ENCODE peak calls at places on chromosomes 13 and 19, in seven cellular contexts. P, H, V, I, Y, Q and K are unnamed samples.

GRCh38 chr13:23799945-23800344 is 89.3 kb downstream of the MIPEP start:
- DNase-seq in H (peak; percentile 36), P (peak; percentile 20), V (peak; percentile 31), Y (peak; percentile 84), I (no peak), Q (no peak), K (no peak)

GRCh38 chr13:114106991-114107685 is 25.3 kb downstream of the RASA3 start:
- DNase-seq in P (no peak), I (no peak), V (no peak), Y (no peak), H (no peak), Q (peak; percentile 49), K (no peak)

GRCh38 chr19:11268783-11269267 is 6.5 kb upstream of the DOCK6 start:
- DNase-seq in Y (no peak), Q (no peak), I (no peak), P (no peak), V (peak; percentile 89), H (peak; percentile 43), K (no peak)

GRCh38 chr13:43986395-43986794 is 106.7 kb downstream of the LACC1 start:
- DNase-seq in Q (no peak), H (no peak), V (no peak), P (no peak), I (no peak), Y (no peak), K (no peak)

GRCh38 chr13:51804295-51805172 is 571 bp upstream of the DHRS12 start:
- DNase-seq in P (no peak), Y (no peak), Q (no peak), V (no peak), H (no peak), I (no peak), K (no peak)

GRCh38 chr13:44763604-44764311 is 187.6 kb upstream of the TSC22D1 start:
- DNase-seq in Y (no peak), H (no peak), Q (peak; percentile 68), P (no peak), I (no peak), V (peak; percentile 17), K (no peak)

GRCh38 chr19:43735013-43735412 is 19.1 kb downstream of the IRGC start:
- DNase-seq in Q (no peak), I (no peak), H (no peak), V (no peak), P (no peak), Y (no peak), K (no peak)

GRCh38 chr19:28313633-28314032 is 899.3 kb downstream of the UQCRFS1 start:
- DNase-seq in Y (no peak), V (no peak), H (peak; percentile 95), Q (no peak), P (no peak), I (no peak), K (no peak)

GRCh38 chr19:10290876-10291553 is 1.3 kb downstream of the ICAM5 start:
- DNase-seq in Y (no peak), P (peak; percentile 24), I (peak; percentile 32), H (peak; percentile 41), Q (peak; percentile 86), V (peak; percentile 41), K (peak; percentile 69)